ENCODE peak calls at places on chromosomes 16 and 17, in five cellular contexts. P is PC-9, V is testis, L is thoracic aorta, Q is lower lobe of right lung. F is an unnamed sample.

GRCh38 chr17:33777674-33778073 is 477.4 kb upstream of the CCL2 start:
- DNase-seq in P (no peak), V (no peak), L (no peak), Q (no peak), F (no peak)

GRCh38 chr16:88800277-88800592 is 3.4 kb upstream of the CDT1 start:
- DNase-seq in P (no peak), V (no peak), L (no peak), Q (no peak), F (no peak)

GRCh38 chr16:4071686-4072561 is 44.3 kb downstream of the ADCY9 start:
- DNase-seq in P (no peak), V (peak), L (no peak), Q (no peak), F (no peak)

GRCh38 chr17:43701318-43701743 is 39.6 kb upstream of the MEOX1 start:
- DNase-seq in P (no peak), V (no peak), L (no peak), Q (peak), F (no peak)

GRCh38 chr17:68847711-68848110 is 107.5 kb downstream of the ABCA8 start:
- DNase-seq in P (no peak), V (no peak), L (no peak), Q (no peak), F (no peak)

GRCh38 chr17:59972778-59973177 is 8.2 kb upstream of the RNFT1 start:
- DNase-seq in P (no peak), V (no peak), L (no peak), Q (no peak), F (no peak)

GRCh38 chr17:75059369-75060345 is 12.6 kb downstream of the KCTD2 start:
- DNase-seq in P (peak), V (peak), L (no peak), Q (no peak), F (no peak)

GRCh38 chr16:69476920-69477418 is 52.5 kb downstream of the CYB5B start:
- DNase-seq in P (peak), V (no peak), L (no peak), Q (no peak), F (no peak)

GRCh38 chr16:73068546-73069401 is 20.8 kb upstream of the ZFHX3 start:
- DNase-seq in P (peak), V (no peak), L (peak), Q (peak), F (no peak)

GRCh38 chr17:63446981-63447687 is 1.0 kb upstream of the CYB561 start:
- DNase-seq in P (peak), V (peak), L (no peak), Q (peak), F (no peak)

GRCh38 chr17:3316836-3317235 is 18.7 kb upstream of the OR3A1 start:
- DNase-seq in P (no peak), V (no peak), L (no peak), Q (no peak), F (no peak)

GRCh38 chr17:7348478-7349242 is 3.3 kb upstream of the KCTD11 start:
- DNase-seq in P (no peak), V (no peak), L (no peak), Q (no peak), F (no peak)

GRCh38 chr16:47317465-47318240 is 143.2 kb downstream of the ITFG1 start:
- DNase-seq in P (no peak), V (no peak), L (no peak), Q (no peak), F (no peak)

GRCh38 chr17:40283662-40284061 is 4.0 kb upstream of the CDC6 start:
- DNase-seq in P (peak), V (no peak), L (no peak), Q (no peak), F (no peak)

GRCh38 chr17:73478768-73479424 is 165.3 kb downstream of the SDK2 start:
- DNase-seq in P (no peak), V (no peak), L (no peak), Q (no peak), F (no peak)

GRCh38 chr16:12677472-12677871 is 126.2 kb downstream of the CPPED1 start:
- DNase-seq in P (no peak), V (no peak), L (no peak), Q (no peak), F (no peak)

GRCh38 chr17:78411241-78411855 is 32.9 kb downstream of the PGS1 start:
- DNase-seq in P (no peak), V (no peak), L (no peak), Q (no peak), F (no peak)

GRCh38 chr17:17560975-17561374 is 30.5 kb downstream of the PEMT start:
- DNase-seq in P (no peak), V (no peak), L (no peak), Q (no peak), F (no peak)

GRCh38 chr17:75909051-75909811 is 4.5 kb upstream of the MRPL38 start:
- DNase-seq in P (no peak), V (no peak), L (no peak), Q (no peak), F (peak)

GRCh38 chr17:58279016-58279671 is 1.6 kb downstream of the MPO start:
- DNase-seq in P (no peak), V (peak), L (no peak), Q (peak), F (no peak)

GRCh38 chr16:57653936-57654335 is 14.2 kb upstream of the ADGRG3 start:
- DNase-seq in P (no peak), V (no peak), L (no peak), Q (no peak), F (no peak)

GRCh38 chr17:46154151-46154816 is 38.9 kb downstream of the KANSL1 start:
- DNase-seq in P (no peak), V (no peak), L (no peak), Q (no peak), F (no peak)

GRCh38 chr16:17305694-17306093 is 165.1 kb downstream of the XYLT1 start:
- DNase-seq in P (no peak), V (no peak), L (no peak), Q (no peak), F (no peak)

GRCh38 chr16:66287916-66288315 is 78.6 kb upstream of the CDH5 start:
- DNase-seq in P (no peak), V (no peak), L (no peak), Q (no peak), F (no peak)

GRCh38 chr17:40830085-40830776 is 7.8 kb upstream of the KRT10 start:
- DNase-seq in P (no peak), V (no peak), L (no peak), Q (no peak), F (no peak)

GRCh38 chr17:35486920-35487727 is 38.6 kb upstream of the SLFN13 start:
- DNase-seq in P (no peak), V (no peak), L (no peak), Q (peak), F (no peak)

GRCh38 chr17:47810200-47810821 is 11.3 kb downstream of the OSBPL7 start:
- DNase-seq in P (peak), V (no peak), L (no peak), Q (peak), F (peak)

GRCh38 chr17:7846063-7846735 is 8.7 kb upstream of the TMEM88 start:
- DNase-seq in P (no peak), V (no peak), L (no peak), Q (peak), F (no peak)

GRCh38 chr16:25066426-25066746 is 45.2 kb upstream of the LCMT1 start:
- DNase-seq in P (no peak), V (no peak), L (no peak), Q (no peak), F (no peak)

GRCh38 chr16:25063865-25064264 is 47.7 kb upstream of the LCMT1 start:
- DNase-seq in P (no peak), V (peak), L (no peak), Q (no peak), F (no peak)

GRCh38 chr16:25066747-25067631 is 44.6 kb upstream of the LCMT1 start:
- DNase-seq in P (peak), V (peak), L (peak), Q (peak), F (no peak)

GRCh38 chr16:25064967-25065366 is 46.6 kb upstream of the LCMT1 start:
- DNase-seq in P (no peak), V (peak), L (no peak), Q (no peak), F (no peak)

GRCh38 chr16:25065899-25066298 is 45.6 kb upstream of the LCMT1 start:
- DNase-seq in P (no peak), V (peak), L (no peak), Q (no peak), F (no peak)
- TF ChIP-seq CTCF in P (no peak), V (no peak), L (no peak), Q (no peak), F (peak)

DNA sequence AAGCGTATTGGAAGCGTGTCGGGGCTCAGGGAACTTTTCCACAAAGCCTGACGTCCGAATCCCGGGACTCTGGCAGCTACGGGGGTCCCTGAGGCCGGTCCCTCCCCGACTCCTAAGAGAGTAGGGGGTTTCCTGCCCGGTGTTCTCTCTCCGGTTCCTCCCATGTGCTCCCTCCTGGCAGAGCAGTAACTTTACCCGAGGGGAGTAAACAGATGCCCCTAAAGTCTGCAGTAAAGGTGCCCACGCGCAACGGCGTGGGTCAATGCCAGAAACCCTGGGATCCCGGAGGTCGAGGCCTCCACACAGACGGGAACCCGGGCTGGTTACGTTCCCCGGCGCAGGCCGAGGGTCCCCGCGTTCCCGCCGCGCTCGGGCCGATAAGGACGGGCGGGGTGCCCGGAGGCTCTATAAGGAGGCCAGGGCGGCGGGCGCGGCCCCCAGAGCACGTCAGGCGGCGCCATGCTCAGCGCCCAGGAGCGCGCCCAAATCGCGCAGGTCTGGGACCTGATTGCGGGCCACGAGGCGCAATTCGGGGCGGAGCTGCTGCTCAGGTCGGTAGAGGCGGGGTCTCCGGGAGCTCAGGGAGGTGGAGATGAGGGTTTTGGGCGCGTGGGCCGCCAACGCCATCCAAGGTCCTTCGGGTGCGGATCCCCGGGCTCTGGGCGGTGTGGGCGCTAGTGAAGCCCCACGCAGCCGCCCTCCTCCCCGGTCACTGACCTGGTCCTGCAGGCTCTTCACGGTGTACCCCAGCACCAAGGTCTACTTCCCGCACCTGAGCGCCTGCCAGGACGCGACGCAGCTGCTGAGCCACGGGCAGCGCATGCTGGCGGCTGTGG is at the start of gene HBM:
- DNase-seq in P (no peak), V (no peak), L (no peak), Q (no peak), F (no peak)
- H3K4me3 ChIP-seq in P (no peak), V (no peak), L (peak), Q (peak), F (peak)

DNA sequence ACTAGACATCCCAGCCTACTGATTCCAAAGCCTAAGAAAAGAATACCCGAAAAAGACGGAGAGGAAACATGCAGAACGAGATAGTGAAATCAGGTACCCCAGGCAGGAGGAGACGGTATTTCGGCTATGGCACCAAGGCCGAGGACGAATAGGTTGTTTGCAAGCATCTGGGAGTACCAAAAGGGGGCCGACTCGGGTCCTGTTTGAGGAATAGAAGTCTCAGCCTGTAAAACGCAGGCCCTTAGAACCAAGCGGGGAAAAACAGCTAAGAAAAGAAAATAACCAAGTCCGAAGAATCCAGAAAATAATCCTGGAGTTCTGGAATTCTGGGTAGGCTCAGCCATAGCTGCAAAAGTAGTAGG is 537 bp downstream of the SLC35B1 start:
- DNase-seq in P (peak), V (no peak), L (no peak), Q (no peak), F (no peak)
- TF ChIP-seq CTCF in P (no peak), V (no peak), L (no peak), Q (no peak), F (no peak)

GRCh38 chr17:180380-181212 is 854 bp downstream of the DOC2B start:
- DNase-seq in P (no peak), V (no peak), L (no peak), Q (no peak), F (no peak)
- H3K4me3 ChIP-seq in P (no peak), V (peak), L (peak), Q (peak), F (no peak)

F was measured in LNCaP clone FGC.